ENCODE peak calls at places on chromosomes 1 and 21, in five cellular contexts. C is glomerular endothelial cell, P is astrocyte of the cerebellum, Q is GM06990, B is hepatic stellate cell. G is an unnamed sample.

GRCh38 chr1:240501115-240501514 is 110.8 kb downstream of the GREM2 start:
- DNase-seq in Q (no peak), C (no peak), B (no peak), P (no peak), G (no peak)

GRCh38 chr1:34360574-34360973 is 183.9 kb downstream of the C1orf94 start:
- DNase-seq in Q (peak), P (no peak), C (no peak), B (no peak), G (no peak)

GRCh38 chr21:36422279-36423098 is 37.3 kb downstream of the CHAF1B start:
- DNase-seq in C (no peak), P (no peak), Q (peak), B (peak), G (no peak)

GRCh38 chr1:147245586-147246021 is 3.1 kb downstream of the CHD1L start:
- DNase-seq in Q (no peak), C (no peak), B (no peak), P (no peak), G (no peak)

GRCh38 chr1:225470691-225471452 is 43.0 kb upstream of the LBR start:
- DNase-seq in P (no peak), C (no peak), B (no peak), Q (no peak), G (no peak)

GRCh38 chr21:45018131-45019075 is 56.0 kb upstream of the ADARB1 start:
- DNase-seq in Q (no peak), B (peak), C (no peak), P (no peak), G (no peak)

GRCh38 chr1:47761201-47761930 is 235.8 kb downstream of the TRABD2B start:
- DNase-seq in Q (no peak), P (no peak), C (no peak), B (no peak), G (no peak)

GRCh38 chr21:46156678-46157077 is 1.3 kb upstream of the FTCD start:
- DNase-seq in B (no peak), C (no peak), P (no peak), Q (no peak), G (no peak)

GRCh38 chr1:3548156-3548893 is 63.0 kb downstream of the MEGF6 start:
- DNase-seq in B (peak), P (peak), C (no peak), Q (no peak), G (no peak)

GRCh38 chr21:15031790-15032357 is 32.9 kb downstream of the NRIP1 start:
- DNase-seq in Q (no peak), B (no peak), P (no peak), C (no peak), G (no peak)

GRCh38 chr1:54849219-54850081 is 37.5 kb downstream of the DHCR24 start:
- DNase-seq in Q (no peak), C (no peak), P (no peak), B (no peak), G (no peak)

GRCh38 chr1:182629674-182630073 is 25.5 kb upstream of the RGS16 start:
- DNase-seq in B (no peak), Q (no peak), P (no peak), C (no peak), G (no peak)

GRCh38 chr21:42474043-42474831 is 21.8 kb downstream of the RSPH1 start:
- DNase-seq in P (no peak), C (no peak), Q (peak), B (no peak), G (peak)

GRCh38 chr1:111704776-111705175 is 34.4 kb downstream of the INKA2 start:
- DNase-seq in C (no peak), Q (no peak), P (no peak), B (no peak), G (no peak)

GRCh38 chr1:39575191-39576015 is 1.2 kb downstream of the PABPC4 start:
- DNase-seq in C (no peak), Q (no peak), B (peak), P (no peak), G (peak)

GRCh38 chr1:177088974-177089373 is 75.5 kb downstream of the ASTN1 start:
- DNase-seq in Q (no peak), B (no peak), P (no peak), C (no peak), G (no peak)

GRCh38 chr1:42141978-42142377 is 11.2 kb upstream of the GUCA2B start:
- DNase-seq in P (no peak), Q (no peak), B (no peak), C (no peak), G (no peak)

GRCh38 chr1:21534674-21535378 is 25.6 kb downstream of the ALPL start:
- DNase-seq in P (peak), C (no peak), Q (no peak), B (peak), G (peak)

GRCh38 chr21:20882462-20883415 is 115.5 kb upstream of the NCAM2 start:
- DNase-seq in B (peak), C (no peak), P (peak), Q (no peak), G (no peak)